ENCODE peak calls at places on chromosomes 16 and 17, in nine cellular contexts. One of them, this sample, is unnamed.

GRCh38 chr16:64657316-64658011 is 464.4 kb downstream of the CDH11 start:
- DNase-seq in stomach: no peak
- DNase-seq in sigmoid colon: no peak
- DNase-seq in H1: no peak
- DNase-seq in tibial nerve: no peak
- DNase-seq in ovary: no peak
- DNase-seq in SK-N-SH: no peak
- DNase-seq in GM12878: no peak
- DNase-seq in A549: no peak
- DNase-seq in this sample: no peak

GRCh38 chr16:89037261-89038152 is 56.1 kb upstream of the ACSF3 start:
- DNase-seq in sigmoid colon: no peak
- DNase-seq in tibial nerve: no peak
- DNase-seq in ovary: no peak
- DNase-seq in A549: peak
- DNase-seq in stomach: no peak
- DNase-seq in H1: peak
- DNase-seq in GM12878: no peak
- DNase-seq in SK-N-SH: no peak
- DNase-seq in this sample: no peak

GRCh38 chr16:69867796-69868565 is 83.2 kb upstream of the CLEC18A start:
- DNase-seq in GM12878: no peak
- DNase-seq in ovary: no peak
- DNase-seq in A549: no peak
- DNase-seq in sigmoid colon: no peak
- DNase-seq in stomach: no peak
- DNase-seq in tibial nerve: no peak
- DNase-seq in SK-N-SH: no peak
- DNase-seq in H1: no peak
- DNase-seq in this sample: no peak

GRCh38 chr17:50218771-50219315 is 17.4 kb upstream of the COL1A1 start:
- DNase-seq in SK-N-SH: no peak
- DNase-seq in GM12878: no peak
- DNase-seq in sigmoid colon: peak
- DNase-seq in A549: no peak
- DNase-seq in ovary: peak
- DNase-seq in tibial nerve: no peak
- DNase-seq in H1: no peak
- DNase-seq in stomach: no peak
- DNase-seq in this sample: no peak

GRCh38 chr16:1088295-1089170 is 7.5 kb downstream of the C1QTNF8 start:
- DNase-seq in GM12878: no peak
- DNase-seq in A549: no peak
- DNase-seq in sigmoid colon: no peak
- DNase-seq in SK-N-SH: no peak
- DNase-seq in tibial nerve: no peak
- DNase-seq in ovary: no peak
- DNase-seq in stomach: peak
- DNase-seq in H1: no peak
- DNase-seq in this sample: no peak

GRCh38 chr17:17823433-17824118 is 13.2 kb downstream of the SREBF1 start:
- DNase-seq in GM12878: no peak
- DNase-seq in SK-N-SH: peak
- DNase-seq in ovary: peak
- DNase-seq in sigmoid colon: peak
- DNase-seq in stomach: peak
- DNase-seq in H1: no peak
- DNase-seq in A549: peak
- DNase-seq in tibial nerve: peak
- DNase-seq in this sample: peak

GRCh38 chr16:67184453-67185002 is 765 bp upstream of the MATCAP1 start:
- DNase-seq in stomach: no peak
- DNase-seq in A549: no peak
- DNase-seq in SK-N-SH: peak
- DNase-seq in GM12878: no peak
- DNase-seq in sigmoid colon: no peak
- DNase-seq in ovary: no peak
- DNase-seq in tibial nerve: no peak
- DNase-seq in H1: no peak
- DNase-seq in this sample: no peak

GRCh38 chr16:89363621-89364393 is 126.6 kb downstream of the ANKRD11 start:
- DNase-seq in H1: no peak
- DNase-seq in stomach: peak
- DNase-seq in ovary: no peak
- DNase-seq in SK-N-SH: peak
- DNase-seq in GM12878: no peak
- DNase-seq in sigmoid colon: no peak
- DNase-seq in A549: peak
- DNase-seq in tibial nerve: no peak
- DNase-seq in this sample: peak

GRCh38 chr16:63289834-63290460 is 1253.7 kb upstream of the CDH8 start:
- DNase-seq in tibial nerve: no peak
- DNase-seq in SK-N-SH: peak
- DNase-seq in sigmoid colon: peak
- DNase-seq in H1: peak
- DNase-seq in GM12878: no peak
- DNase-seq in stomach: peak
- DNase-seq in ovary: no peak
- DNase-seq in A549: peak
- DNase-seq in this sample: peak

GRCh38 chr17:33012522-33013033 is 20.9 kb downstream of the SPACA3 start:
- DNase-seq in SK-N-SH: no peak
- DNase-seq in stomach: no peak
- DNase-seq in tibial nerve: no peak
- DNase-seq in A549: peak
- DNase-seq in sigmoid colon: no peak
- DNase-seq in H1: no peak
- DNase-seq in ovary: no peak
- DNase-seq in GM12878: no peak
- DNase-seq in this sample: no peak

GRCh38 chr16:4511441-4512082 is 27.0 kb downstream of the CDIP1 start:
- DNase-seq in SK-N-SH: peak
- DNase-seq in GM12878: no peak
- DNase-seq in stomach: peak
- DNase-seq in ovary: no peak
- DNase-seq in H1: no peak
- DNase-seq in tibial nerve: peak
- DNase-seq in sigmoid colon: no peak
- DNase-seq in A549: peak
- DNase-seq in this sample: peak

GRCh38 chr16:58411336-58411735 is 19.1 kb downstream of the GINS3 start:
- DNase-seq in GM12878: no peak
- DNase-seq in SK-N-SH: no peak
- DNase-seq in A549: no peak
- DNase-seq in ovary: no peak
- DNase-seq in H1: no peak
- DNase-seq in sigmoid colon: no peak
- DNase-seq in tibial nerve: no peak
- DNase-seq in stomach: no peak
- DNase-seq in this sample: no peak

GRCh38 chr17:39200957-39201510 is 951 bp downstream of the RPL19 start:
- DNase-seq in SK-N-SH: no peak
- DNase-seq in H1: no peak
- DNase-seq in GM12878: no peak
- DNase-seq in tibial nerve: no peak
- DNase-seq in A549: no peak
- DNase-seq in ovary: no peak
- DNase-seq in stomach: no peak
- DNase-seq in sigmoid colon: no peak
- DNase-seq in this sample: no peak

GRCh38 chr17:39208136-39208535 is 8.1 kb downstream of the RPL19 start:
- DNase-seq in A549: no peak
- DNase-seq in sigmoid colon: no peak
- DNase-seq in tibial nerve: no peak
- DNase-seq in ovary: no peak
- DNase-seq in stomach: no peak
- DNase-seq in GM12878: no peak
- DNase-seq in SK-N-SH: no peak
- DNase-seq in H1: no peak
- DNase-seq in this sample: no peak

GRCh38 chr17:39199986-39200879 is at the start of gene RPL19:
- DNase-seq in A549: peak
- DNase-seq in H1: peak
- DNase-seq in sigmoid colon: peak
- DNase-seq in stomach: peak
- DNase-seq in tibial nerve: peak
- DNase-seq in ovary: peak
- DNase-seq in GM12878: peak
- DNase-seq in SK-N-SH: peak
- DNase-seq in this sample: peak

GRCh38 chr17:39205112-39205526 is 5.0 kb downstream of the RPL19 start:
- DNase-seq in SK-N-SH: no peak
- DNase-seq in H1: no peak
- DNase-seq in tibial nerve: no peak
- DNase-seq in stomach: no peak
- DNase-seq in ovary: no peak
- DNase-seq in sigmoid colon: no peak
- DNase-seq in A549: no peak
- DNase-seq in GM12878: no peak
- DNase-seq in this sample: no peak

GRCh38 chr17:39204245-39204644 is 4.2 kb downstream of the RPL19 start:
- DNase-seq in tibial nerve: no peak
- DNase-seq in A549: no peak
- DNase-seq in H1: no peak
- DNase-seq in GM12878: no peak
- DNase-seq in stomach: no peak
- DNase-seq in sigmoid colon: no peak
- DNase-seq in SK-N-SH: no peak
- DNase-seq in ovary: no peak
- DNase-seq in this sample: no peak
- H3K27ac ChIP-seq in tibial nerve: no peak
- H3K27ac ChIP-seq in A549: no peak
- H3K27ac ChIP-seq in H1: no peak
- H3K27ac ChIP-seq in GM12878: no peak
- H3K27ac ChIP-seq in stomach: no peak
- H3K27ac ChIP-seq in sigmoid colon: no peak
- H3K27ac ChIP-seq in SK-N-SH: no peak
- H3K27ac ChIP-seq in ovary: no peak
- H3K27ac ChIP-seq in this sample: no peak

GRCh38 chr16:31215287-31216115 is 1.4 kb downstream of the PYDC1 start:
- DNase-seq in sigmoid colon: no peak
- DNase-seq in H1: peak
- DNase-seq in ovary: peak
- DNase-seq in SK-N-SH: peak
- DNase-seq in GM12878: no peak
- DNase-seq in tibial nerve: no peak
- DNase-seq in A549: peak
- DNase-seq in stomach: peak
- DNase-seq in this sample: peak
- TF ChIP-seq EP300 in sigmoid colon: no peak
- TF ChIP-seq EP300 in H1: no peak
- TF ChIP-seq EP300 in ovary: no peak
- TF ChIP-seq EP300 in SK-N-SH: no peak
- TF ChIP-seq EP300 in GM12878: no peak
- TF ChIP-seq EP300 in tibial nerve: peak
- TF ChIP-seq EP300 in A549: no peak
- TF ChIP-seq EP300 in stomach: no peak
- TF ChIP-seq EP300 in this sample: no peak

DNA sequence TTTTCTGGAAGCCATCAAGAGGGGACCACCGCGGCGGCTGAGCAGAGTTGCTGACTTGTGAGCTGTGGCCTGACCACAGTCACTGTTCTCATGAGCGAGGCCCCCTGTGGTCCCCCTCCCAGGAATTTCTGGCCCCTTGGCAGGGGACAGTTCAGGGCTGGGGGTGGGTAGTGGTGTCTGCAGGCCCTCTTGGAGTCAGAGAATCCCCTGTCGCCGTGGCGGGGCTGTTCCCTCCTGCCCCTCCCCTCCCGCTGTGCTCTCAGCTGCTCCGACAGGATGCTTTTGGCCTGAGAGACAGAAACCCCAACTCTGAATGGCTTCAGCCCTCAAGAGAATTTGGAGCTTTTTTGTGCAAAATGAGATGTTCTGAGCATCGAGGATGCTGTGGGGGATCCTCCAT is 292.0 kb downstream of the SEC14L1 start:
- DNase-seq in H1: no peak
- DNase-seq in SK-N-SH: no peak
- DNase-seq in sigmoid colon: no peak
- DNase-seq in tibial nerve: no peak
- DNase-seq in ovary: no peak
- DNase-seq in GM12878: no peak
- DNase-seq in A549: no peak
- DNase-seq in stomach: no peak
- DNase-seq in this sample: no peak
- H3K27ac ChIP-seq in H1: no peak
- H3K27ac ChIP-seq in SK-N-SH: peak
- H3K27ac ChIP-seq in sigmoid colon: no peak
- H3K27ac ChIP-seq in tibial nerve: no peak
- H3K27ac ChIP-seq in ovary: no peak
- H3K27ac ChIP-seq in GM12878: no peak
- H3K27ac ChIP-seq in A549: no peak
- H3K27ac ChIP-seq in stomach: no peak
- H3K27ac ChIP-seq in this sample: peak

DNA sequence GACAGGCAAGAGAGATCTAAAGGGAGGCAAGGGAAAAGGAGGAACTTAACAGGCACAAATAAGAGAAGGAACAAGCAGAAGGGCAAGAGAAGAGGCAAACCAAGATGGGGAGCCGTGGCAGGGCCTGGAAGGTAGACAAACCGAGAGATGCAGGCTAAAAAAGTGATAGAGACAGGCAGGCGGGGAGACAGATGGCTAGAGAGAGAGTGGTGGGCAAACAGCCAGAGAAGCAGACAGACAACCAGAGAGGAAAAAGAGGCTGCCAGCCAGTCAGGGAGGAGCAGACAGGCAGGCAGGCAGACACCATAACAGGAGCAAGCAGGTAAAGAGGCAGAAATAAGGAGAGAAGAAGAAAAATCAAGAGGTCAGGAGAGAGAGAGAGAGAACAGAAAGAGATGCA is 6.9 kb upstream of the CHD3 start:
- DNase-seq in tibial nerve: no peak
- DNase-seq in sigmoid colon: no peak
- DNase-seq in ovary: no peak
- DNase-seq in SK-N-SH: peak
- DNase-seq in GM12878: no peak
- DNase-seq in stomach: no peak
- DNase-seq in A549: no peak
- DNase-seq in H1: no peak
- DNase-seq in this sample: no peak
- TF ChIP-seq EP300 in tibial nerve: no peak
- TF ChIP-seq EP300 in sigmoid colon: no peak
- TF ChIP-seq EP300 in ovary: no peak
- TF ChIP-seq EP300 in SK-N-SH: no peak
- TF ChIP-seq EP300 in GM12878: no peak
- TF ChIP-seq EP300 in stomach: no peak
- TF ChIP-seq EP300 in A549: no peak
- TF ChIP-seq EP300 in H1: no peak
- TF ChIP-seq EP300 in this sample: no peak